ENCODE peak calls at places on chromosomes 7 and 10, in five cellular contexts. W is hypothalamus; J is left cardiac atrium; R is right lobe of liver; M is activated T-helper 1 cell treated with anti-CD3 and anti-CD28 coated beads, Interleukin-2, amount 50 U/mL, for 16 hours. X is an unnamed sample.

GRCh38 chr10:127196227-127196954 is at the start of gene INSYN2A:
- DNase-seq in M (no peak), R (no peak), J (peak), W (peak), X (no peak)

GRCh38 chr10:631266-631665 is 58.2 kb downstream of the DIP2C start:
- DNase-seq in R (no peak), J (no peak), W (no peak), M (no peak), X (no peak)

GRCh38 chr7:6375346-6376101 is 72.2 kb downstream of the DAGLB start:
- DNase-seq in M (no peak), J (no peak), W (no peak), R (no peak), X (no peak)

GRCh38 chr10:30433286-30433778 is 652 bp upstream of the MAP3K8 start:
- DNase-seq in W (no peak), M (no peak), R (peak), J (peak), X (no peak)

GRCh38 chr10:71077796-71078453 is 134.4 kb upstream of the UNC5B start:
- DNase-seq in W (no peak), M (no peak), R (peak), J (no peak), X (no peak)

GRCh38 chr10:78642261-78642660 is 426.5 kb upstream of the ZMIZ1 start:
- DNase-seq in M (no peak), J (no peak), W (no peak), R (no peak), X (no peak)

GRCh38 chr7:106418094-106418493 is 133.3 kb upstream of the NAMPT start:
- DNase-seq in M (no peak), J (no peak), W (no peak), R (no peak), X (no peak)

GRCh38 chr7:22485189-22485588 is 14.8 kb downstream of the STEAP1B start:
- DNase-seq in M (no peak), W (no peak), J (no peak), R (no peak), X (no peak)

GRCh38 chr10:77085344-77085743 is 552.3 kb downstream of the KCNMA1 start:
- DNase-seq in M (no peak), W (no peak), R (no peak), J (no peak), X (no peak)

GRCh38 chr7:1721047-1721687 is 51.1 kb downstream of the ELFN1 start:
- DNase-seq in W (no peak), M (no peak), R (no peak), J (peak), X (no peak)

GRCh38 chr10:8874268-8874667 is 819.8 kb downstream of the GATA3 start:
- DNase-seq in R (no peak), M (no peak), W (no peak), J (no peak), X (no peak)

GRCh38 chr7:73482746-73483145 is 39.3 kb downstream of the BAZ1B start:
- DNase-seq in R (no peak), W (peak), J (no peak), M (no peak), X (no peak)

GRCh38 chr7:21107101-21107500 is 320.4 kb upstream of the SP8 start:
- DNase-seq in W (no peak), R (no peak), J (no peak), M (no peak), X (no peak)

GRCh38 chr7:2811476-2812118 is 32.5 kb downstream of the GNA12 start:
- DNase-seq in W (no peak), M (no peak), J (peak), R (peak), X (no peak)

GRCh38 chr7:56092789-56093531 is at the start of gene PHKG1:
- DNase-seq in R (peak), J (peak), W (peak), M (no peak), X (peak)

GRCh38 chr7:131819891-131820290 is 263.5 kb upstream of the PODXL start:
- DNase-seq in W (no peak), J (no peak), R (no peak), M (no peak), X (no peak)

GRCh38 chr10:119541459-119542356 is 811 bp downstream of the RGS10 start:
- DNase-seq in M (peak), R (no peak), J (peak), W (no peak), X (no peak)

GRCh38 chr7:117484988-117485655 is 5.3 kb downstream of the CFTR start:
- DNase-seq in W (no peak), R (no peak), M (no peak), J (no peak), X (no peak)

GRCh38 chr10:8048281-8049008 is 6.0 kb upstream of the GATA3 start:
- DNase-seq in J (no peak), R (no peak), M (peak), W (no peak), X (no peak)

GRCh38 chr10:78924319-78925003 is 144.3 kb upstream of the ZMIZ1 start:
- DNase-seq in W (no peak), M (no peak), R (no peak), J (no peak), X (no peak)

GRCh38 chr7:51067757-51068156 is 248.9 kb downstream of the COBL start:
- DNase-seq in W (peak), J (peak), R (no peak), M (peak), X (no peak)

GRCh38 chr7:132004528-132004927 is 448.1 kb upstream of the PODXL start:
- DNase-seq in J (peak), R (no peak), M (no peak), W (no peak), X (no peak)

GRCh38 chr10:12466701-12467100 is 117.4 kb downstream of the CAMK1D start:
- DNase-seq in W (no peak), R (no peak), J (no peak), M (no peak), X (no peak)

GRCh38 chr10:119333146-119333792 is 125.9 kb downstream of the GRK5 start:
- DNase-seq in J (no peak), R (no peak), W (no peak), M (peak), X (no peak)

GRCh38 chr10:47139121-47139520 is 160.9 kb upstream of the GDF10 start:
- DNase-seq in J (no peak), R (no peak), W (no peak), M (no peak), X (no peak)

GRCh38 chr7:69283421-69283820 is 314.9 kb upstream of the AUTS2 start:
- DNase-seq in W (peak), M (no peak), J (peak), R (no peak), X (no peak)

GRCh38 chr10:130882911-130883310 is 428.6 kb downstream of the TCERG1L start:
- DNase-seq in J (no peak), M (no peak), W (no peak), R (no peak), X (no peak)